ENCODE peak calls at places on chromosome 12, in nine cellular contexts. W is HCT116, A is PC-9, I is neural progenitor cell, S is fibroblast of lung, B is mammary epithelial cell, C is MM.1S, T is GM23338, H is DND-41. P is an unnamed sample.

GRCh38 chr12:80551897-80552296 is 107.9 kb downstream of the PTPRQ start:
- DNase-seq in S (peak; percentile 98), T (no peak), H (no peak), I (no peak), W (peak; percentile 81), C (no peak), A (peak; percentile 24), B (peak; percentile 89), P (peak; percentile 26)

GRCh38 chr12:68317047-68317667 is 15.0 kb downstream of the MDM1 start:
- DNase-seq in C (peak; percentile 57), W (peak; percentile 27), S (peak; percentile 80), I (peak; percentile 66), A (peak; percentile 2), T (peak; percentile 61), H (peak; percentile 44), B (no peak), P (no peak)

GRCh38 chr12:124563401-124563800 is 4.0 kb downstream of the NCOR2 start:
- DNase-seq in W (no peak), H (no peak), B (no peak), T (no peak), I (no peak), C (no peak), S (no peak), A (no peak), P (no peak)

GRCh38 chr12:32159925-32160324 is 53.3 kb downstream of the BICD1 start:
- DNase-seq in A (no peak), H (no peak), C (no peak), T (no peak), B (peak; percentile 2), I (no peak), S (peak; percentile 20), W (no peak), P (no peak)

GRCh38 chr12:91381309-91381804 is 198.7 kb upstream of the DCN start:
- DNase-seq in A (no peak), C (no peak), S (peak; percentile 91), T (peak; percentile 94), H (no peak), B (peak; percentile 81), W (no peak), I (peak; percentile 89), P (peak; percentile 19)

GRCh38 chr12:121943926-121944325 is 25.5 kb downstream of the CFAP251 start:
- DNase-seq in S (no peak), B (peak; percentile 21), H (no peak), C (no peak), I (no peak), A (no peak), W (no peak), T (no peak), P (no peak)

GRCh38 chr12:131829795-131830334 is 1.7 kb downstream of the MMP17 start:
- DNase-seq in S (no peak), C (no peak), H (no peak), I (peak; percentile 36), T (no peak), W (no peak), B (no peak), A (no peak), P (no peak)

GRCh38 chr12:27979145-27979544 is 6.6 kb upstream of the PTHLH start:
- DNase-seq in T (no peak), H (no peak), W (no peak), A (no peak), B (no peak), I (no peak), S (no peak), C (no peak), P (no peak)

GRCh38 chr12:106096376-106096775 is 42.4 kb downstream of the NUAK1 start:
- DNase-seq in H (no peak), C (no peak), W (no peak), A (no peak), B (no peak), S (no peak), T (no peak), I (no peak), P (no peak)

GRCh38 chr12:50661300-50662120 is 102.4 kb upstream of the ATF1 start:
- DNase-seq in T (no peak), C (no peak), H (no peak), I (no peak), W (no peak), A (no peak), B (no peak), S (no peak), P (no peak)

GRCh38 chr12:91023326-91024004 is 18.7 kb upstream of the EPYC start:
- DNase-seq in H (no peak), T (no peak), I (no peak), B (peak; percentile 62), W (no peak), S (peak; percentile 83), A (no peak), C (peak; percentile 74), P (no peak)

GRCh38 chr12:48003226-48004038 is 844 bp downstream of the COL2A1 start:
- DNase-seq in S (peak; percentile 17), W (no peak), H (no peak), C (no peak), A (no peak), T (peak; percentile 64), B (peak; percentile 2), I (peak; percentile 72), P (no peak)
- TF ChIP-seq EZH2 in S (peak; percentile 94), W (no peak), H (no peak), C (peak; percentile 69), A (no peak), T (peak; percentile 90), B (peak; percentile 74), I (no peak), P (peak; percentile 99)

GRCh38 chr12:120534703-120535655 is 823 bp downstream of the RNF10 start:
- DNase-seq in H (peak; percentile 47), I (peak; percentile 78), T (peak; percentile 67), A (peak; percentile 42), B (peak; percentile 75), S (peak; percentile 89), W (no peak), C (peak; percentile 38), P (no peak)

GRCh38 chr12:120539303-120539702 is 5.1 kb downstream of the RNF10 start:
- DNase-seq in I (no peak), T (no peak), S (peak; percentile 56), B (peak; percentile 51), W (no peak), A (no peak), H (no peak), C (peak; percentile 81), P (no peak)

GRCh38 chr12:120540445-120540844 is 6.3 kb downstream of the RNF10 start:
- DNase-seq in H (no peak), T (no peak), S (no peak), I (no peak), W (no peak), C (peak; percentile 30), B (peak; percentile 1), A (no peak), P (no peak)

GRCh38 chr12:120536064-120536791 is 2.1 kb downstream of the RNF10 start:
- DNase-seq in S (no peak), C (peak; percentile 61), A (no peak), B (no peak), T (no peak), W (no peak), I (no peak), H (no peak), P (no peak)

DNA sequence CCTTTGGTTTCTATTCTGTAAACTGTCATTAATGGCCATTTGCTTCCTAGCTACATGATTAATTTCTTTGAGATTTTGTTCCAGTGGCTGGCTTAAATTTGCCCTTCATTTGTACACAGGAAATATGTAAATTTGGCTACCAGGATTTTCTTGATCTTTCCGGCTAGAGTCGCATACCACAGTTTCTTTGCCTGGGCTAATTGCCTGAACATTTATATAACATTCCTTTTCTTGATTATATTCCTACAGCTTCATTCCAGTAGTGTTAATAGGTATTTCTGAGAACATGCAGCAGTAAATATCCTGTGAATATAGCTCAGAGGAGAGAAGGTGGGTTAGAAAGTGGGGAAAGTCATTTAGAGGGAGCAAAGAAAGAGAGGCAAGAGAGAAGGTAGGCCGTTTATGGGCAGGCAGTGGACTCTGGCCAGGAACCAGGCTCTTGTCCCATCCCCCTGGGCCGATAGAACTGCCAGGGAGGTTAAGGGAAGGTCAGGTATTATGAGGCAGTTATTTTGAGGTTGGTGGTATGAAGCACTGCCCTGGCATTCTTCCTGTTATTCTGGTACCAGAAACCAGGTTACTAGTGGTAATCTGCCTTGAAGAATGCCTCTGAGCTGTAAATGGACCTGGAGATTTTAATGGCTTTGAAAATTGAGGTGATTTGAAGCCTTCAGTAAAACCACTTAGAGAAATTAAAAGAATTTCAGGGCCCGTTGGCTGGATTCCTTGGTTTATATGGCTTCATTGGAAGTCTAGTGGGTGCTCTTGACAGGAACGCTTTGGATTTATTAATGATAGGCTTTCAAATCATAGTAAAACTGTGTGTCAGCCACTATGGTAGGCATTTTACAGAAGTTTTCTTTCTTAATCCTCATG is 4.4 kb downstream of the RNF10 start:
- DNase-seq in T (no peak), B (peak; percentile 74), I (no peak), C (peak; percentile 68), A (peak; percentile 58), H (no peak), S (peak; percentile 47), W (no peak), P (no peak)
- H3K4me2 ChIP-seq in T (peak overlapping the region; percentile 85), B (peak overlapping the region; percentile 66), I (no peak overlapping the region), C (peak overlapping the region; percentile 88), A (peak overlapping the region; percentile 92), H (peak overlapping the region; percentile 64), S (peak overlapping the region; percentile 97), W (peak overlapping the region; percentile 58), P (peak overlapping the region; percentile 49)

DNA sequence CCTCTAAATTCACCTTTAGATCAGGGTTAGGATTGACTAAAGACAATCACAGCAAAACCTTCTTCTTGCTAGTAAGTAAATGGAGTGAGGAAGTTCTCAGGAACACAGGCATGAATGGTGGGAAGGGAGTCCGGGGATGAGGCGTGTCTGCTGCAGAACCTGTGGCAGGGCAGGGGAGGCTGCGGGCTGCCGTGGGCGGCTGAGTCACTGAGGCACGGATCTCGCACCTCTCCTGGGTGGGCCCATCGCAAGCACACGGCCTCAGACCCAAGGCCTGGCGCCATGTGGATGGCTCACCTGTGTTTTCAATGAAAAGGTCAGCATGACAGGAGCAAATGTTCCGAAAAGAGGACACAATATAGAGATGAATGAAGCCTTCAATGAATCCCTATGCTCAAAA is 85.4 kb downstream of the PIWIL1 start:
- DNase-seq in S (no peak), I (no peak), H (no peak), T (no peak), W (no peak), C (no peak), B (no peak), A (no peak), P (no peak)
- TF ChIP-seq EZH2 in S (no peak), I (no peak), H (no peak), T (no peak), W (no peak), C (no peak), B (no peak), A (no peak), P (no peak)

GRCh38 chr12:57552306-57552651 is 2.4 kb downstream of the KIF5A start:
- DNase-seq in B (no peak), T (no peak), A (no peak), H (no peak), C (no peak), S (no peak), I (peak; percentile 34), W (no peak), P (no peak)
- H3K4me2 ChIP-seq in B (no peak overlapping the region), T (peak overlapping the region; percentile 27), A (no peak overlapping the region), H (no peak overlapping the region), C (no peak overlapping the region), S (no peak overlapping the region), I (peak overlapping the region; percentile 70), W (no peak overlapping the region), P (no peak overlapping the region)

P was measured in keratinocyte.